ENCODE peak calls at places on chromosomes 4 and X, in four cellular contexts. One of them, this sample, is unnamed.

GRCh38 chrX:134679644-134680043 is 21.4 kb upstream of the PLAC1 start:
- DNase-seq in HepG2: no peak
- DNase-seq in SK-N-SH: no peak
- DNase-seq in H1: no peak
- DNase-seq in this sample: no peak

GRCh38 chr4:130031858-130032257 is 935.9 kb downstream of the C4orf33 start:
- DNase-seq in HepG2: no peak
- DNase-seq in SK-N-SH: no peak
- DNase-seq in H1: no peak
- DNase-seq in this sample: no peak

GRCh38 chr4:25402521-25402920 is 25.5 kb downstream of the ANAPC4 start:
- DNase-seq in HepG2: no peak
- DNase-seq in SK-N-SH: no peak
- DNase-seq in H1: no peak
- DNase-seq in this sample: no peak

GRCh38 chrX:21943460-21944135 is 3.1 kb downstream of the SMS start:
- DNase-seq in HepG2: no peak
- DNase-seq in SK-N-SH: no peak
- DNase-seq in H1: no peak
- DNase-seq in this sample: no peak

GRCh38 chr4:158193171-158193749 is 17.0 kb upstream of the TMEM144 start:
- DNase-seq in HepG2: peak; percentile 43
- DNase-seq in SK-N-SH: peak; percentile 30
- DNase-seq in H1: no peak
- DNase-seq in this sample: no peak

GRCh38 chr4:1885414-1885813 is 14.2 kb downstream of the NSD2 start:
- DNase-seq in HepG2: no peak
- DNase-seq in SK-N-SH: no peak
- DNase-seq in H1: no peak
- DNase-seq in this sample: no peak

GRCh38 chrX:84175943-84176342 is 12.1 kb downstream of the RPS6KA6 start:
- DNase-seq in HepG2: no peak
- DNase-seq in SK-N-SH: no peak
- DNase-seq in H1: no peak
- DNase-seq in this sample: no peak

GRCh38 chr4:26857278-26858034 is 3.2 kb upstream of the STIM2 start:
- DNase-seq in HepG2: peak; percentile 58
- DNase-seq in SK-N-SH: peak; percentile 92
- DNase-seq in H1: peak; percentile 36
- DNase-seq in this sample: peak; percentile 53

GRCh38 chrX:63658920-63659319 is 126.1 kb downstream of the ARHGEF9 start:
- DNase-seq in HepG2: no peak
- DNase-seq in SK-N-SH: no peak
- DNase-seq in H1: no peak
- DNase-seq in this sample: no peak

GRCh38 chrX:39242187-39242586 is 440.9 kb downstream of the MID1IP1 start:
- DNase-seq in HepG2: peak; percentile 14
- DNase-seq in SK-N-SH: peak; percentile 16
- DNase-seq in H1: no peak
- DNase-seq in this sample: no peak

GRCh38 chr4:6910340-6910959 is 824 bp downstream of the TBC1D14 start:
- DNase-seq in HepG2: no peak
- DNase-seq in SK-N-SH: peak; percentile 51
- DNase-seq in H1: no peak
- DNase-seq in this sample: no peak

GRCh38 chrX:103464774-103465117 is 54.5 kb downstream of the RAB40A start:
- DNase-seq in HepG2: peak; percentile 44
- DNase-seq in SK-N-SH: peak; percentile 38
- DNase-seq in H1: peak; percentile 36
- DNase-seq in this sample: peak; percentile 43

GRCh38 chr4:142095886-142096605 is 459.7 kb downstream of the IL15 start:
- DNase-seq in HepG2: no peak
- DNase-seq in SK-N-SH: no peak
- DNase-seq in H1: no peak
- DNase-seq in this sample: no peak

DNA sequence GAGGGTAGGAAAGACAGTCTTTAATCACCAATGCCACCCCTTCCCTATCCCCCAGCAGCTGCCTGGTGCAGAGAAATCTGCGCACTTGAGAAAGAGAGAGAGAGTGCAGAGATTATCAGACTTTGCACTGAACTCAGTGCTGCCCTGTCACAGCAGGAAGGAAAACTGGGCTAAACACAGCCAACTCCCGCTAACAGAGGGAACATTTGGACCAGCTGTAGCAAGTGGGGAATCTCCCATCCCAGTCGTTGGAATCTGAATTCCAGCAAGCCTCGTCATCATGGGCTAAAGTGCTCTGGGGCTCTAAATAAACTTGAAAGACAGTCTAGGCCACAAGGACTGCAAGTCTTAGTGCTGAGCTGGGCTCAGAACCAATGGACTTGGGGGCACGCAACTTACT is 168.7 kb downstream of the DLG3 start:
- DNase-seq in HepG2: no peak
- DNase-seq in SK-N-SH: no peak
- DNase-seq in H1: no peak
- DNase-seq in this sample: no peak
- TF ChIP-seq TCF12 in HepG2: no peak
- TF ChIP-seq TCF12 in SK-N-SH: no peak
- TF ChIP-seq TCF12 in H1: no peak
- TF ChIP-seq TCF12 in this sample: no peak

DNA sequence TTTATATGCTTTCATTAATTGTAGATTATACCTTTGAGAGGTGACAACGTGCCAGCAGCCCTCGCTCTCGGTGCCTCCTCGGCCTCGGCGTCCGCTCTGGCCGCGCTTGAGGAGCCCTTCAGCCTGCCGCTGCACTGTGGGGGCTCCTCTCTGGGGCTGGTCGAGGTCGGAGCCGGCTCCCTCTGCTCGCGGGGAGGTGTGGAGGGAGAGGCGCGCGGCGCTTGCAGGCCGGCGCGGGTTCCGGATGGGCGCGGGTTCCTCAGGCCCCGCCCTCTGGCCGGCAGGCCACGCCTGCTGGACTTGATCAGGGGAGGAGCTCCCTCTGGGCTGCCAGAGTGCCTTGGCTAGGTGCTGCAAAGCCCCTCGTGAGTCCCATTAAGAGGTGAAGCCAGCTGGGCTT is 321.1 kb upstream of the PCDH18 start:
- DNase-seq in HepG2: no peak
- DNase-seq in SK-N-SH: no peak
- DNase-seq in H1: no peak
- DNase-seq in this sample: no peak
- TF ChIP-seq TCF12 in HepG2: no peak
- TF ChIP-seq TCF12 in SK-N-SH: no peak
- TF ChIP-seq TCF12 in H1: no peak
- TF ChIP-seq TCF12 in this sample: no peak

DNA sequence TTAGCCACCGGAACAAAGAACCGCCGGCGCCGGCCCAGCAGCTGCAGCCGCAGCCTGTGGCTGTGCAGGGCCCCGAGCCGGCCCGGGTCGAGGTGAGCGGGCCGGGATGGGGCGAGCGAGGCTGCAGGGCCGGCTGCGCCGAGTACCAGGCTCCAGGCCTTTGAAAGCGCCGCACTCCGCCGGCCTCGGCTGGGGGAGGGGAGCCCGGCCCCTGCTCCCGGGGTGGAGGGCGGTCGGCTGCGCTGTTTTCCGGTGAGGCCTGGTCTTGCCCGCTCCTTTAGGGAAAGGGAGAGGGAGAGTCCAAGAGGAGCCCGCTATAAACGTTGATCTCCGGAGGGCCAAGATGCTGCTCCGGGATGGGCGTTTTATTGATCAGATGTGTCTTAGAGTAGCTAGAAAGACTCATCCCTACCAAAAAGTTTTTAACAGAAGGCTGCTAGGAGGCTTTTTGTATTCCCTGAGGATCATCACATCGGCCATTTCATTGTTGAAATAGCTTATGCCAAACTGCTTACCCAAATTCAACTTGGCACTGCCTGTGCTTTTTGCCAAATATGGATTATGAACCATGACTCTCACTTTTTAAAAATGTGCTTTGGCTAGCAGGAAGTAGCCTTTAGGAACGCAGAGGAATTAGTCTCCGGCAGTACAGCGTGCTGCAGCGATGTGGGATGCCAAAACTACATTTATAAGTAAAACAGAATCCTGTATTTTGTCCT is 707 bp downstream of the TMEM165 start:
- DNase-seq in HepG2: peak; percentile 31
- DNase-seq in SK-N-SH: peak; percentile 79
- DNase-seq in H1: no peak
- DNase-seq in this sample: no peak
- TF ChIP-seq TCF12 in HepG2: no peak
- TF ChIP-seq TCF12 in SK-N-SH: no peak
- TF ChIP-seq TCF12 in H1: no peak
- TF ChIP-seq TCF12 in this sample: no peak

DNA sequence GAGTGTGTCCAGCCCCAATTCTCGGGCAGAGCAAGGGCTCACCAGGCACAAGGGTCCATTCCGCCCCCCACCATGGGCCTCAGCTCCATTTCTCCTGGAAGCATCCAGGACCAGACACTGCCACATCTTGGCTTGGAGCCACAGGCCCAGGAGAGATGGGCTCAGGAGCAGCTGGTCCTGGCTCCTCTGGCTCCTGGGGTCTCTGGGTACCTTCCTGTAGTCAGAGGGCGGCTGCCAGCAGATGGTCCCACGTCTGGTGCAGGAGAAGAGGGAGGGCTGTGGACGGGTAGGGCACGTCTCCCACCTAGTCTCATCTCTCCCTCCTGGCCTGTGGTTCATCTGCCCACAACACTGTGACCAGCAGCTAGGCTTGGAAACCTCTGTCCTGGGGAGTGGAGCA is 8.0 kb downstream of the ATP2B3 start:
- DNase-seq in HepG2: no peak
- DNase-seq in SK-N-SH: peak; percentile 61
- DNase-seq in H1: no peak
- DNase-seq in this sample: no peak
- TF ChIP-seq TCF12 in HepG2: no peak
- TF ChIP-seq TCF12 in SK-N-SH: no peak
- TF ChIP-seq TCF12 in H1: no peak
- TF ChIP-seq TCF12 in this sample: no peak

GRCh38 chr4:70892086-70892769 is 9.9 kb upstream of the MOB1B start:
- DNase-seq in HepG2: no peak
- DNase-seq in SK-N-SH: no peak
- DNase-seq in H1: no peak
- DNase-seq in this sample: no peak

GRCh38 chr4:70893790-70894189 is 8.4 kb upstream of the MOB1B start:
- DNase-seq in HepG2: no peak
- DNase-seq in SK-N-SH: no peak
- DNase-seq in H1: no peak
- DNase-seq in this sample: no peak

GRCh38 chr4:70895846-70896435 is 6.2 kb upstream of the MOB1B start:
- DNase-seq in HepG2: no peak
- DNase-seq in SK-N-SH: no peak
- DNase-seq in H1: no peak
- DNase-seq in this sample: no peak

DNA sequence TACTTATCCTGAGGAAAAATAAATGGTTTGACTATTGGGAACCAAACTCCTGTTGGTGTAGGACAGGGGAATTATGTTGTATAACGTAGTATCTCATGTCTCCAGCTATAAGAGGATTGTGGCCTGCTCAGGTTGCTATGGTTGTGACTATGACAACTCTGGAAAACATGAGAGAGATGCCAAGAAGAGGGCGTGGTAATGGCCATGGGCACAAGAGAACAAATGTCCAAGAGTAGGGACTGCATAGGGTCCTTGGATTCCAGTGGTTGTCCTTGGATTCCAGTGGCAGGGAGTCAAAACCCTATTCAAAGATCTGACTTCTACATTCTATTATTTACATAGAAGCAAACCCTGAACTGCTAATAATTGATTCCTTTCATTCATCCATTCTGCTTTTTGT is 6.8 kb upstream of the MOB1B start:
- DNase-seq in HepG2: peak; percentile 26
- DNase-seq in SK-N-SH: no peak
- DNase-seq in H1: no peak
- DNase-seq in this sample: no peak
- TF ChIP-seq TCF12 in HepG2: no peak
- TF ChIP-seq TCF12 in SK-N-SH: no peak
- TF ChIP-seq TCF12 in H1: no peak
- TF ChIP-seq TCF12 in this sample: no peak

DNA sequence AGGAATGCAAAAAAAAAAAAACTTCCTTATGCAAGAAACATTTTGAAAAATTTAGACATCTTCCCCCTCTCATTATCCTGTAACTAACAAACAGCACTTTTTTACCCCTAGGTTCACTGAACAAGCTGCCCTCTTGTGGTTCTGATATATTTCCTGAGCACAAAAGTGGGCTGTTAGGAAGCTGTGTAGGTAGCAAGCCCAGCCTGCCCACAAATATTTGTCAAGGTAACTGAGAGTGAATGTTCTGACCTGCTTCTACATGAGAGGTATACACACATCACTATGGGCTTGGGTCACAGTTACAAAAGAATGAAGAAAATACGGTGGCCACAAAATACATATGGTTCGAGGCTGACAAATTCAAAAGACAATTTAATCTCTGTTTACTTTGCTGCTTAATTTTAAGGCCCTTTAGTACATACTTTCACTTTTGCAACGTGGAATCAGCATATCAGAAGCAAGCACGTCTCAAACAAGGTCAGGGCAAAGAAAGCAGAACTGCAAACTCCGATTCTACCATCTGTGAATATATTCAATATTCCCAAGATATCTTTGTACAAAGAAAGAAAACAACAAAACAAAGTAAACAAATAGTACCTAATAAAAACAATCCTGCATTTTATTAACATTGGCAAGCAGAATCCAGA is 78.6 kb downstream of the RBM47 start:
- DNase-seq in HepG2: peak; percentile 54
- DNase-seq in SK-N-SH: no peak
- DNase-seq in H1: no peak
- DNase-seq in this sample: peak; percentile 76
- TF ChIP-seq TCF12 in HepG2: no peak
- TF ChIP-seq TCF12 in SK-N-SH: no peak
- TF ChIP-seq TCF12 in H1: no peak
- TF ChIP-seq TCF12 in this sample: no peak